ENCODE peak calls at places on chromosome 9, in ten cellular contexts. L is brain microvascular endothelial cell, V is pancreas, O is neural progenitor cell, Z is endothelial cell of umbilical vein, B is heart right ventricle, Q is OCI-LY7, P is MM.1S, F is adrenal gland, U is cardiac muscle cell. E is an unnamed sample.

GRCh38 chr9:69768101-69768500 is 8.3 kb upstream of the PTAR1 start:
- DNase-seq in U (no peak), P (no peak), L (no peak), V (no peak), B (no peak), F (no peak), O (no peak), Q (no peak), Z (no peak), E (no peak)

GRCh38 chr9:73981405-73981804 is 515.7 kb upstream of the RORB start:
- DNase-seq in O (peak; percentile 16), B (no peak), L (no peak), P (no peak), F (no peak), Z (no peak), V (no peak), Q (no peak), U (no peak), E (no peak)

GRCh38 chr9:91532325-91532724 is 108.7 kb upstream of the NFIL3 start:
- DNase-seq in O (no peak), L (no peak), F (no peak), V (no peak), P (no peak), Q (no peak), B (no peak), U (no peak), Z (no peak), E (no peak)

GRCh38 chr9:124752967-124753366 is 18.1 kb downstream of the NR6A1 start:
- DNase-seq in V (no peak), P (no peak), Q (no peak), O (no peak), F (no peak), B (no peak), Z (no peak), U (no peak), L (no peak), E (no peak)

GRCh38 chr9:79572032-79572890 is 496 bp downstream of the TLE4 start:
- DNase-seq in B (no peak), O (peak; percentile 83), Q (peak; percentile 59), U (peak; percentile 86), P (peak; percentile 48), Z (peak; percentile 34), V (peak; percentile 43), L (peak; percentile 36), F (peak; percentile 56), E (no peak)

GRCh38 chr9:135348788-135349150 is 130.8 kb upstream of the PPP1R26 start:
- DNase-seq in B (no peak), L (no peak), P (no peak), Z (no peak), V (no peak), O (no peak), F (no peak), U (no peak), Q (no peak), E (no peak)

GRCh38 chr9:82091610-82092009 is 103.0 kb downstream of the SPATA31D1 start:
- DNase-seq in V (no peak), F (no peak), O (no peak), Z (no peak), P (no peak), U (no peak), B (no peak), Q (peak; percentile 70), L (no peak), E (no peak)

GRCh38 chr9:94922098-94922607 is 195.7 kb downstream of the AOPEP start:
- DNase-seq in O (no peak), Q (no peak), F (peak; percentile 48), U (no peak), V (no peak), B (no peak), Z (peak; percentile 78), L (peak; percentile 97), P (no peak), E (no peak)

DNA sequence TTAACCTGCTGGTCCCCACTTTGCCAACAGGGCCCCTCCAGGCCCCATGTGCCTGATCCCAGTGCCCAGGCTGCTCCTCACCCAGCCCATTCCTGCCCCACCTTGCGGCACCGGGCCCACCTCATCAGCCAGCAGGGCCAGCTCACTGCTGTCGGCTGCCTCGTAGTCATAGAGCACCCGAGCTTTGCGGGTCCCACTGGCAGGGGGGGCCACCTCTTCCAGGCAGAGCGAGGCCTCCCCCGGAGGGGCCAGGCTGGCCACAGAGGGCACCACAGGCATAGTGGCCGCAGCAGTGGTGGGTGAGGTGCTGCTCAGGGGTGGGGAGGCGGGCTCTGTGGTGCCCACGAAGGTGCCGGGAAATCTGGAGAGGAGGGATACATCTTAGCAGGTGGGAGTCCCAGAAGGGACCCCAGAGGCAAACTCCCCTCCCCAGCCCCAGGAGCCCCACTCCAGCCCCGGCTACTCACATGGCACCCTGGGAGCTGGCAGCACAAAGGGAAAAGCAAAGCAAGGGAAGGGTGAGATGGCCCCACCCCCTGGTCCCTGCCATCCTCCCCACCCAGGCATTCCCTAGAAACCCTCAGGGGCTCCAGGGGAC is 19.0 kb downstream of the SH3GLB2 start:
- DNase-seq in O (no peak), B (no peak), Q (no peak), L (no peak), Z (no peak), U (no peak), V (no peak), P (no peak), F (no peak), E (no peak)
- H3K36me3 ChIP-seq in O (no peaks in the 10 kb centered on the region), B (no peaks in the 10 kb centered on the region), Q (peaks cover 55% of the 10 kb centered on the region), L (peaks cover 41% of the 10 kb centered on the region), Z (peaks cover 6% of the 10 kb centered on the region), U (peaks cover 23% of the 10 kb centered on the region), V (peaks cover 31% of the 10 kb centered on the region), P (peaks cover 8% of the 10 kb centered on the region), F (peaks cover 51% of the 10 kb centered on the region), E (peaks cover 24% of the 10 kb centered on the region)

GRCh38 chr9:111913159-111913558 is 16.5 kb downstream of the UGCG start:
- DNase-seq in F (no peak), Z (no peak), B (no peak), O (no peak), Q (no peak), P (no peak), U (no peak), V (no peak), L (no peak), E (no peak)

GRCh38 chr9:111916234-111916645 is 19.6 kb downstream of the UGCG start:
- DNase-seq in O (no peak), F (no peak), U (no peak), L (no peak), Q (no peak), B (no peak), P (no peak), Z (no peak), V (no peak), E (no peak)

GRCh38 chr9:111915425-111915758 is 18.8 kb downstream of the UGCG start:
- DNase-seq in Z (no peak), Q (no peak), V (no peak), L (no peak), F (no peak), B (no peak), P (no peak), O (no peak), U (no peak), E (no peak)

GRCh38 chr9:111917201-111917600 is 20.6 kb downstream of the UGCG start:
- DNase-seq in V (peak; percentile 48), Z (no peak), Q (no peak), U (no peak), B (no peak), L (no peak), F (no peak), O (no peak), P (no peak), E (no peak)

DNA sequence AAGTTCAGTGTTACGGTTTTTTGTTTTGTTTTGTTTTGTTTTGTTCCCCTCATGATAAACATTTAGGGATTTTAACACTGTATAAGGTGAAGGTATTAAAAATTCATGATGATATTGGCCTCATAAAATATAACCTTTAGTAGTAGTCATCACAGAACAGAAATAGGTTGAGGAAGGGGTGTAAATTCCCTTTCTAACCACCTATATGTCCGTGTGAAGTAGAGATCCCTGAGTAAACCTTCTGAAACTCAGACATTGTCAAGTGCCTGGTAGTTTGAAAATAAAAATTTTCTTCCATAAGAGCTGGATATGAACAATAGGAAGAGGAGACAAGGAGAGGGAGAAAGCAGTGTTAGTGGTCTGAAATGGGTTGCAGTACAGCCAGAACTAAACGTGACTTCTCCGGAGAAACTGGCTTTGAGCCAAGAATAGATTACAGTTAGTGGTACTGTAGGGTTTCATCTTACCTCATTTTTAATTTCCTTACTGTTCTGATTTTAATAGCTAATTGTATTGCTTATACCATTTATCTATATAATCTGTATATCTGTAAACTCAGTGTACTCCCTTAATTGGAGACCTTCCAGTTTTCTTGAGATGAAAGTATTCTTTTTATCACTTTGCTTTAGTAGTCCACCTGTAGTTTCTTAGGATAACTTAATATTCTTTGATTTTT is 18.3 kb downstream of the UGCG start:
- DNase-seq in P (no peak), Z (peak; percentile 44), Q (no peak), F (no peak), U (peak; percentile 54), O (no peak), L (no peak), V (no peak), B (no peak), E (no peak)
- H3K36me3 ChIP-seq in P (no peaks in the 10 kb centered on the region), Z (peaks cover 2% of the 10 kb centered on the region), Q (peaks cover 38% of the 10 kb centered on the region), F (no peaks in the 10 kb centered on the region), U (peaks cover 10% of the 10 kb centered on the region), O (peaks cover 3% of the 10 kb centered on the region), L (peaks cover 50% of the 10 kb centered on the region), V (no peaks in the 10 kb centered on the region), B (no peaks in the 10 kb centered on the region), E (no peaks in the 10 kb centered on the region)

GRCh38 chr9:122307925-122308324 is 43.2 kb downstream of the MRRF start:
- DNase-seq in L (no peak), Z (peak; percentile 92), V (no peak), U (no peak), O (no peak), P (no peak), Q (no peak), B (peak; percentile 15), F (peak; percentile 54), E (no peak)

GRCh38 chr9:122315534-122315933 is 50.9 kb downstream of the MRRF start:
- DNase-seq in L (no peak), U (no peak), Z (no peak), V (no peak), P (no peak), Q (no peak), B (no peak), F (no peak), O (no peak), E (no peak)

GRCh38 chr9:122314193-122314592 is 49.5 kb downstream of the MRRF start:
- DNase-seq in B (no peak), P (no peak), O (no peak), Z (no peak), Q (no peak), F (no peak), L (no peak), U (no peak), V (no peak), E (no peak)

GRCh38 chr9:122307036-122307435 is 42.4 kb downstream of the MRRF start:
- DNase-seq in O (peak; percentile 20), B (peak; percentile 29), L (no peak), Q (no peak), Z (peak; percentile 91), V (no peak), U (peak; percentile 13), P (no peak), F (peak; percentile 39), E (no peak)

DNA sequence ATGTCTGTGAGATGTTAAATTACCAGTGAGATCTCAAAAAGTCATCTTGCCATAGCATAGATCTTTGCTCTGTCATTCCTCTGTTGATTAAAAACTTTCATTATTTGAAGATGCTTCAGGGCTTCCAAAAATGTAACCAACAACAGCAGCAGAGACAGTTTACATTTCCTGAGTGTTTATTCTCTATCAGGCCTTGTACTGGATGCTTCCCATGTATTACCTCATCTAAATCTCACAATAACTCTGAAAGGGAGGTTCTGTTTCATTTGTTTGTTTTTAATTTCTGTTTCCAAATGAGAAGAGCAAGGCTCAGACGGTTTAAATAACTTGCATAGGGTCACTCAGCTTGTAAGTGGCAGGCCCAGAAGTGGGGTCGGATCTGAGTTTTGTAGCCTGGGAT is 45.2 kb downstream of the MRRF start:
- DNase-seq in Z (no peak), L (no peak), Q (no peak), P (no peak), U (no peak), V (no peak), O (no peak), B (no peak), F (no peak), E (no peak)
- H3K36me3 ChIP-seq in Z (no peaks in the 10 kb centered on the region), L (peaks cover 14% of the 10 kb centered on the region), Q (peaks cover 92% of the 10 kb centered on the region), P (peaks cover 10% of the 10 kb centered on the region), U (peaks cover 5% of the 10 kb centered on the region), V (peaks cover 33% of the 10 kb centered on the region), O (no peaks in the 10 kb centered on the region), B (no peaks in the 10 kb centered on the region), F (peaks cover 20% of the 10 kb centered on the region), E (peaks cover 7% of the 10 kb centered on the region)

GRCh38 chr9:136506425-136506824 is 23.6 kb upstream of the SEC16A start:
- DNase-seq in P (no peak), Q (no peak), L (no peak), O (no peak), B (no peak), V (no peak), U (no peak), Z (no peak), F (no peak), E (no peak)
- H3K36me3 ChIP-seq in P (no peaks in the 10 kb centered on the region), Q (peaks cover 48% of the 10 kb centered on the region), L (peaks cover 48% of the 10 kb centered on the region), O (no peaks in the 10 kb centered on the region), B (peaks cover 19% of the 10 kb centered on the region), V (peaks cover 99% of the 10 kb centered on the region), U (peaks cover 13% of the 10 kb centered on the region), Z (peaks cover 42% of the 10 kb centered on the region), F (peaks cover 93% of the 10 kb centered on the region), E (peaks cover 83% of the 10 kb centered on the region)

E was measured in iPS DF 6.9.